ENCODE peak calls at places on chromosomes 12 and 14, in five cellular contexts. K is T-helper 2 cell, R is mammary epithelial cell, A is HCT116, L is epithelial cell of esophagus. Y is an unnamed sample.

GRCh38 chr12:74280156-74280655 is 257.4 kb upstream of the ATXN7L3B start:
- DNase-seq in K (no peak), R (no peak), A (no peak), L (no peak), Y (no peak)

GRCh38 chr12:120763250-120763649 is 37.6 kb downstream of the ACADS start:
- DNase-seq in K (no peak), R (no peak), A (no peak), L (no peak), Y (no peak)

GRCh38 chr12:2963154-2963759 is 4.1 kb downstream of the TEAD4 start:
- DNase-seq in K (no peak), R (no peak), A (no peak), L (no peak), Y (no peak)

GRCh38 chr14:73760598-73761586 is 46.7 kb upstream of the PNMA1 start:
- DNase-seq in K (no peak), R (no peak), A (no peak), L (no peak), Y (no peak)

GRCh38 chr12:108232565-108232964 is 103.5 kb downstream of the WSCD2 start:
- DNase-seq in K (no peak), R (peak; percentile 52), A (peak; percentile 6), L (peak; percentile 4), Y (no peak)

GRCh38 chr14:91138511-91139359 is 24.9 kb downstream of the DGLUCY start:
- DNase-seq in K (peak; percentile 10), R (peak; percentile 20), A (no peak), L (peak; percentile 47), Y (peak; percentile 37)

GRCh38 chr12:70449074-70449757 is 83.1 kb downstream of the KCNMB4 start:
- DNase-seq in K (no peak), R (peak; percentile 63), A (peak; percentile 87), L (peak; percentile 84), Y (no peak)

GRCh38 chr12:8609061-8609570 is 3.5 kb downstream of the AICDA start:
- DNase-seq in K (no peak), R (peak; percentile 19), A (peak; percentile 35), L (peak; percentile 59), Y (no peak)